ENCODE peak calls at places on chromosome 6, in seven cellular contexts. Z, P, O, B, I, H and T are unnamed samples.

GRCh38 chr6:109321752-109322151 is 60.5 kb downstream of the CD164 start:
- DNase-seq in Z (no peak), P (no peak), O (no peak), B (no peak), I (no peak), H (no peak), T (no peak)

GRCh38 chr6:2502096-2502997 is 248.4 kb downstream of the MYLK4 start:
- DNase-seq in Z (no peak), P (no peak), O (no peak), B (no peak), I (no peak), H (no peak), T (no peak)

GRCh38 chr6:18601515-18602035 is 214.4 kb downstream of the RNF144B start:
- DNase-seq in Z (no peak), P (no peak), O (no peak), B (no peak), I (no peak), H (no peak), T (no peak)

GRCh38 chr6:12557760-12558159 is 158.8 kb upstream of the PHACTR1 start:
- DNase-seq in Z (no peak), P (no peak), O (no peak), B (no peak), I (no peak), H (no peak), T (no peak)

GRCh38 chr6:168045141-168045691 is 33.8 kb downstream of the FRMD1 start:
- DNase-seq in Z (no peak), P (no peak), O (no peak), B (no peak), I (no peak), H (no peak), T (no peak)

GRCh38 chr6:137403855-137404254 is 90.3 kb downstream of the OLIG3 start:
- DNase-seq in Z (no peak), P (no peak), O (no peak), B (no peak), I (no peak), H (no peak), T (no peak)

GRCh38 chr6:135796884-135797283 is 54.6 kb upstream of the PDE7B start:
- DNase-seq in Z (peak), P (no peak), O (no peak), B (no peak), I (no peak), H (no peak), T (no peak)

GRCh38 chr6:41966214-41966920 is 24.8 kb upstream of the CCND3 start:
- DNase-seq in Z (no peak), P (no peak), O (no peak), B (no peak), I (no peak), H (no peak), T (no peak)

DNA sequence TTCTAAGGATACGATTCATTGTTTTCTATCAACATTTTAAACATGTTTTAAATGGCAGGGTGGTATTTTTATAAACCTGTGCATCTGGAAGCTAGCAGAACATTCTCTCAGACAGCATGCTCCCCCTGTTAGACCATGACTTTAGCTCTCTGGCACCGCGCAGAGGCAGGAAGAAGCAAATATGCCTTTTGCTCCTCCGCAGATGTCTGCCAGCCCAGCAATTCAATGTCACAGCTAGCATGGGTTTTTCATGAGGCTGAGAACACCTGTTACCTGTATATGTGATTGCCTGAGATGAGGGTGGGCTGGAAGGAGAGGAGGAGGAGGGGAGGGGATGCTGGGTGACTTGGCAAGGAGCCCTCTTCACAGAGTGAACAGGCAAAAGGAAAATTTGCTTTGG is 6.7 kb downstream of the MTCH1 start:
- DNase-seq in Z (peak), P (peak), O (no peak), B (peak), I (peak), H (no peak), T (peak)
- TF ChIP-seq CTCF in Z (peak), P (peak), O (peak), B (peak), I (peak), H (peak), T (peak)

DNA sequence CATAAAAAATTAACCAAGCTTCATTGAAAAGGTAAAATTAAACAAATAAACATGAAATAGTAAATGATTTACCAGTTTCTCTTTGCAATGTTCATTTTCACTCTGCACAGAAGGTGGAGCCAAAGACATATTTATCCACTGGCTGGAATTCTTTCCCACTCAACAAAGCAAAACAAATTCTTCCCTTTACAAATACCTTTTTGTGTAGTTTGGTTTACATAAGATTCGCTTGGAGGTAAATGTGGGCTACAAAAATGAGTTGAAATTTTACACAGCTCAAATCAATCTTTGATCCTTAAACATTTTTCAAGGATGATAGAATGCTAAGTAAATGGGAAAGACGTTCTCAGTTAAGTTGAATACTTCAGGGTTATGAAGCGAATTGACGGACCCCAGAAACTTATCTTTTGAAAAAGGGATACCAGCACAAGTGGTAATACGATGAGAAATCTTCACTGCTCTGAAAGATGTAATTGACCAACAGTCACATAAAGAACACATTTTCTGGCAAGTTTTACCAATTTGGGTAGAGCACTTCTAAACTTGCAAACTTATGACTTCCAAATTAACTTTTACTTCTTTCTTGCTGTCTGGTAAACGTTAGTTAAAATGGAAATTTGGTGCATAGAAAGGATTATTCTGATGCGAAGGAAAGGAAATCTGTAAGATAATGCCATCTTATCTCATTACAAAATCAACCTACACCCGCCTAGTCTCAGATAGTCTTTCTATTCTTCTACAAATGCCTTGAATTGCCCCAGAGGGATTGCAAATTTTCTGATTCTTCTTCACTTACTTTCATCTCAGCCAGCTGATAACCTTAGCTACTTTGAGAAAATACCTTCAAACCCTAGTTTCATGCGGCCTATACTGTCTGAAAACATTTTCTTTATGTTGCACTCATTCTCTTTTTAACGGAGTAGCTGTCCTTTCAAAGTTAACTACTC is 4.7 kb upstream of the GJA1 start:
- DNase-seq in Z (peak), P (peak), O (no peak), B (no peak), I (no peak), H (no peak), T (peak)
- H3K4me3 ChIP-seq in Z (no peak), P (no peak), O (no peak), B (no peak), I (no peak), H (peak), T (no peak)

GRCh38 chr6:73580247-73581149 is 59.7 kb upstream of the EEF1A1 start:
- DNase-seq in Z (peak), P (peak), O (peak), B (peak), I (peak), H (peak), T (peak)
- TF ChIP-seq CTCF in Z (peak), P (peak), O (peak), B (peak), I (peak), H (peak), T (peak)

DNA sequence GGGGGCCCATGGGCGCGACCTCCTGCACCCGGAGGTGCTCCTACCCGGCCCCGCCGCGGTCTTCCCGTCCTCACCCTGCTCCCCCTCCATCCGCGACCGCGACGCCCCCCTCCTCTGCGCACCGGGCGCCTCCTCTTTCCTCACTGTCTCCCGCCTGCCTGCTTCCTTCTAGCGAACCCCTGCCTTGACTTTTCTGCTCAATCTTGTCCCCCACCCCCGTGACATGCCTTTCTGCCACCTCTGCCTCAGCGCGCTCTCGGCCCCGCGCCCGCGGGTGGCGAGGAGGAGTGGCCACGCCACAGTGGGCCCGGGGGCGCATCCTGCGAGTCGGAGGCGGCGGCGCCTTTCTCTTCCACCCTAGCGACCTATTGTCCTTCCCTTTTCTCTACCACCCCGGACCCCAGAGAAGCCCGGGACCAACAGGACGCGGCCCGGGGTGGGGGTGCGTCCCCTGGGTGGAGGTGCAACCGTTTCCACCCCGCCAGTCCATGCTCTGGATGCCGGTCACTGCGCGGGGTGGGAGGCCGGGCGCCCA is 2.1 kb downstream of the PDE10A start:
- DNase-seq in Z (no peak), P (no peak), O (no peak), B (no peak), I (no peak), H (no peak), T (no peak)
- H3K4me3 ChIP-seq in Z (peak), P (no peak), O (peak), B (peak), I (peak), H (peak), T (peak)